ENCODE peak calls at places on chromosomes 13 and 19, in four cellular contexts. Q is GM12878, P is K562, L is HCT116. H is an unnamed sample.

GRCh38 chr19:38245826-38246498 is 10.2 kb downstream of the PPP1R14A start:
- DNase-seq in P (no peak), Q (no peak), L (no peak), H (no peak)

GRCh38 chr13:51148952-51149573 is 38.0 kb upstream of the C13orf42 start:
- DNase-seq in L (peak; percentile 34), Q (no peak), P (no peak), H (peak; percentile 4)

GRCh38 chr13:24892844-24893243 is 128.9 kb downstream of the RNF17 start:
- DNase-seq in P (no peak), L (no peak), Q (no peak), H (no peak)

GRCh38 chr13:48564046-48564445 is 31.2 kb upstream of the RCBTB2 start:
- DNase-seq in Q (no peak), L (no peak), P (no peak), H (no peak)

GRCh38 chr13:65036999-65037398 is 2193.1 kb downstream of the PCDH9 start:
- DNase-seq in Q (no peak), P (no peak), L (no peak), H (no peak)

GRCh38 chr13:64662887-64663593 is 2567.1 kb downstream of the PCDH9 start:
- DNase-seq in P (no peak), Q (no peak), L (no peak), H (no peak)

GRCh38 chr19:17348700-17349099 is 11.3 kb downstream of the GTPBP3 start:
- DNase-seq in L (no peak), P (no peak), Q (no peak), H (no peak)

GRCh38 chr19:16736709-16737108 is 17.1 kb downstream of the NWD1 start:
- DNase-seq in Q (no peak), L (peak; percentile 60), P (no peak), H (no peak)

GRCh38 chr19:45514376-45515051 is 7.2 kb downstream of the VASP start:
- DNase-seq in Q (no peak), P (peak; percentile 26), L (no peak), H (no peak)

GRCh38 chr13:100600461-100600860 is 11.9 kb upstream of the GGACT start:
- DNase-seq in P (no peak), Q (no peak), L (no peak), H (no peak)

GRCh38 chr13:71055644-71056043 is 811.4 kb downstream of the DACH1 start:
- DNase-seq in Q (no peak), P (no peak), L (no peak), H (no peak)

GRCh38 chr13:86383561-86383960 is 584.3 kb upstream of the SLITRK6 start:
- DNase-seq in L (no peak), P (no peak), Q (no peak), H (no peak)

GRCh38 chr13:66264976-66265375 is 965.2 kb downstream of the PCDH9 start:
- DNase-seq in Q (no peak), P (no peak), L (no peak), H (no peak)

GRCh38 chr13:86813198-86813597 is 858.0 kb upstream of the SLITRK5 start:
- DNase-seq in Q (no peak), L (no peak), P (no peak), H (no peak)

GRCh38 chr19:943551-944170 is 17.8 kb downstream of the ARID3A start:
- DNase-seq in L (no peak), Q (no peak), P (no peak), H (no peak)

GRCh38 chr13:46523972-46524737 is 28.8 kb upstream of the LRCH1 start:
- DNase-seq in P (no peak), L (no peak), Q (no peak), H (no peak)

GRCh38 chr19:16039545-16039944 is 36.8 kb upstream of the TPM4 start:
- DNase-seq in Q (no peak), L (no peak), P (no peak), H (no peak)

GRCh38 chr19:10919352-10920287 is 8.8 kb downstream of the YIPF2 start:
- DNase-seq in Q (no peak), P (peak; percentile 21), L (no peak), H (no peak)
- TF ChIP-seq JUND in Q (no peak), P (no peak), L (no peak), H (no peak)

DNA sequence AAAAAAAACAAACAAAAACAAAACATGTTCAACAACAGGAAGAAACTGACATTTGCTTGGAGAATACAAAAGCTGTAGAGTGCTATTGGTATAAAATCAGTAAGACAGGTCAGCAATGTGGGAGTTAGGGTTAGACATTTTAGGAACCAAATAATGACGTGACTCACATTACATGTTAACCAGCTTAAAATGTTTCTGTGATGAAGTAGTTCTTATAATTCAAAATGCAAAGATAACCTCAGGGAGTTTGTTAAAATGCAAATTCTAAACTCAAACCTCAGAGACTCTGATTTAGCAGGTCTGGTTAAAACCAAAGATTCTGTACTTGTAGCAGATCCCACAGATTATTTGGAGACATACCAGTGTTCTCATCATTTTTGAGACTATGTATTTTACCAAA is 549.4 kb upstream of the SLITRK1 start:
- DNase-seq in L (no peak), Q (no peak), P (no peak), H (no peak)
- TF ChIP-seq JUND in L (no peak), Q (no peak), P (no peak), H (no peak)

GRCh38 chr19:40663712-40664692 is 26.4 kb downstream of the NUMBL start:
- DNase-seq in L (no peak), P (peak; percentile 84), Q (no peak), H (no peak)
- TF ChIP-seq JUND in L (no peak), P (peak; percentile 97), Q (no peak), H (no peak)

GRCh38 chr13:113150545-113151365 is 7.7 kb upstream of the PROZ start:
- DNase-seq in Q (no peak), P (no peak), L (no peak), H (no peak)
- TF ChIP-seq JUND in Q (no peak), P (no peak), L (no peak), H (no peak)

GRCh38 chr13:78768950-78769349 is 110.0 kb upstream of the OBI1 start:
- DNase-seq in P (no peak), Q (no peak), L (no peak), H (no peak)

GRCh38 chr13:78777973-78778372 is 119.0 kb upstream of the OBI1 start:
- DNase-seq in P (no peak), Q (no peak), L (no peak), H (no peak)

GRCh38 chr13:78772933-78773332 is 114.0 kb upstream of the OBI1 start:
- DNase-seq in P (no peak), L (no peak), Q (no peak), H (no peak)
- TF ChIP-seq JUND in P (no peak), L (no peak), Q (no peak), H (no peak)

H was measured in T47D.